ENCODE peak calls at places on chromosome 21, in seven cellular contexts. P, I, K, L, Z, N and X are unnamed samples.

GRCh38 chr21:34852438-34852837 is 183.6 kb downstream of the CLIC6 start:
- DNase-seq in P (no peak), I (no peak), K (no peak), L (no peak), Z (no peak), N (no peak), X (no peak)

GRCh38 chr21:15211491-15212133 is 146.8 kb upstream of the NRIP1 start:
- DNase-seq in P (no peak), I (no peak), K (no peak), L (no peak), Z (no peak), N (no peak), X (no peak)

GRCh38 chr21:34924194-34924593 is 124.9 kb downstream of the RUNX1 start:
- DNase-seq in P (no peak), I (no peak), K (no peak), L (no peak), Z (no peak), N (no peak), X (no peak)

GRCh38 chr21:28776251-28776650 is 216.4 kb downstream of the LTN1 start:
- DNase-seq in P (no peak), I (no peak), K (no peak), L (peak; percentile 67), Z (no peak), N (no peak), X (peak; percentile 83)

GRCh38 chr21:27648560-27648959 is 681.7 kb upstream of the ADAMTS5 start:
- DNase-seq in P (no peak), I (no peak), K (no peak), L (peak; percentile 85), Z (peak; percentile 78), N (peak; percentile 45), X (peak; percentile 88)

GRCh38 chr21:15250384-15250783 is 185.6 kb upstream of the NRIP1 start:
- DNase-seq in P (no peak), I (no peak), K (no peak), L (peak; percentile 78), Z (no peak), N (peak; percentile 35), X (peak; percentile 56)

GRCh38 chr21:25329227-25329626 is 278.1 kb downstream of the MRPL39 start:
- DNase-seq in P (no peak), I (no peak), K (no peak), L (no peak), Z (peak; percentile 66), N (no peak), X (peak; percentile 66)

GRCh38 chr21:35324372-35325220 is 275.5 kb upstream of the RUNX1 start:
- DNase-seq in P (peak; percentile 39), I (no peak), K (no peak), L (peak; percentile 39), Z (peak; percentile 87), N (peak; percentile 28), X (peak; percentile 75)

GRCh38 chr21:20639026-20639425 is 359.2 kb upstream of the NCAM2 start:
- DNase-seq in P (no peak), I (no peak), K (no peak), L (no peak), Z (no peak), N (no peak), X (no peak)

GRCh38 chr21:29538115-29538514 is 239.4 kb downstream of the BACH1 start:
- DNase-seq in P (no peak), I (no peak), K (no peak), L (no peak), Z (peak; percentile 64), N (no peak), X (peak; percentile 74)

GRCh38 chr21:26788783-26789182 is 56.4 kb downstream of the ADAMTS1 start:
- DNase-seq in P (no peak), I (peak; percentile 64), K (peak; percentile 34), L (no peak), Z (no peak), N (no peak), X (no peak)

GRCh38 chr21:15667010-15667409 is 62.8 kb upstream of the USP25 start:
- DNase-seq in P (no peak), I (no peak), K (no peak), L (peak; percentile 68), Z (peak; percentile 84), N (peak; percentile 41), X (peak; percentile 29)

GRCh38 chr21:28436286-28436932 is 556.3 kb downstream of the LTN1 start:
- DNase-seq in P (peak; percentile 2), I (no peak), K (no peak), L (peak; percentile 50), Z (no peak), N (peak; percentile 49), X (peak; percentile 91)

GRCh38 chr21:42308914-42309752 is 6.1 kb downstream of the TFF3 start:
- DNase-seq in P (peak; percentile 44), I (no peak), K (no peak), L (no peak), Z (no peak), N (no peak), X (no peak)

GRCh38 chr21:45018131-45019075 is 56.0 kb upstream of the ADARB1 start:
- DNase-seq in P (no peak), I (peak; percentile 80), K (no peak), L (no peak), Z (peak; percentile 47), N (no peak), X (peak; percentile 34)

GRCh38 chr21:42401820-42402251 is 1.9 kb upstream of the UBASH3A start:
- DNase-seq in P (no peak), I (no peak), K (no peak), L (no peak), Z (no peak), N (no peak), X (no peak)

GRCh38 chr21:41601573-41602371 is 93.8 kb upstream of the TMPRSS2 start:
- DNase-seq in P (no peak), I (no peak), K (no peak), L (peak; percentile 38), Z (peak; percentile 73), N (no peak), X (no peak)

GRCh38 chr21:44593598-44594405 is 1.5 kb upstream of the KRTAP10-6 start:
- DNase-seq in P (peak; percentile 22), I (peak; percentile 27), K (no peak), L (no peak), Z (peak; percentile 4), N (no peak), X (peak; percentile 11)

GRCh38 chr21:35404247-35404646 is 355.1 kb upstream of the RUNX1 start:
- DNase-seq in P (no peak), I (no peak), K (no peak), L (no peak), Z (no peak), N (no peak), X (no peak)

GRCh38 chr21:42063578-42064521 is 7.3 kb upstream of the UMODL1 start:
- DNase-seq in P (no peak), I (peak; percentile 59), K (no peak), L (peak; percentile 78), Z (no peak), N (no peak), X (no peak)

DNA sequence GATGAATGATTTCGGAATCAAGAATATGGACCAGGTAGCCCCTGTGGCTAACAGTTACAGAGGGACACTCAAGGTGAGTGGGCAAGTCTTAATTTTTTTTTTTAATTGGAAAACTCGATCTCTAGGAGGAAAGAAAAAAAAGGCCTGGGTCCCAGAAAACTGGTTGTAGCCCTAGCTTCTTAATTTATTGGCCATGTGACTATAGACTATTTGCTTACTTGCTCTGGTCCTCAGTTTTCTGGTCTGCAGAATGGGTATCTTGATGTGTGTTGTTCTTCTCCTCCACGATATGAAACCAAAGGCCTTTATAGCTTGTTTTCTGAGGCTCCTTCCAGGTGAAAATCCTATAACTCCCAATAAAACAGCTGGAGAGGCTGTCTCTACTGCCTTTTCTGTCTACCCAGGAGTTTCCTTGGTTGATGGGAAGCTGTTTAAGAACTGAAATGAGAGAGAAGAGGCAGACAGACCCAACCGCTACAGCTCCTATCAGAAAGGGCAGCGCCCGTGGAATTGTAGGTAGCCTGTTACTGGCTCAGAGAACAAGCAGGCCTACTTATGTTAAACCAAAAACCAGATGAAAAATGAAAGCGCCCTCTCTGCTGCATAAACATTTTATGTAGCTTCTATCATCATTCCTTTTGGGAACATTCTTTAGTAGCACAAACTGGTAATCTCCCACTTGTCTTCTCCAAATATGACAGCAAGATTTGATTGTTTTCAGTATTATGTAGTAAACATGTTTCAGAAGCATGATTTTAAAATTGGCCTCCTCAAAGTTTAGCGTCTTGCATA is 4.5 kb downstream of the ETS2 start:
- DNase-seq in P (no peak), I (no peak), K (no peak), L (no peak), Z (no peak), N (no peak), X (no peak)
- H3K4me3 ChIP-seq in P (no peak overlapping the region), I (no peak overlapping the region), K (peak overlapping the region; percentile 82), L (no peak overlapping the region), Z (no peak overlapping the region), N (no peak overlapping the region), X (no peak overlapping the region)

DNA sequence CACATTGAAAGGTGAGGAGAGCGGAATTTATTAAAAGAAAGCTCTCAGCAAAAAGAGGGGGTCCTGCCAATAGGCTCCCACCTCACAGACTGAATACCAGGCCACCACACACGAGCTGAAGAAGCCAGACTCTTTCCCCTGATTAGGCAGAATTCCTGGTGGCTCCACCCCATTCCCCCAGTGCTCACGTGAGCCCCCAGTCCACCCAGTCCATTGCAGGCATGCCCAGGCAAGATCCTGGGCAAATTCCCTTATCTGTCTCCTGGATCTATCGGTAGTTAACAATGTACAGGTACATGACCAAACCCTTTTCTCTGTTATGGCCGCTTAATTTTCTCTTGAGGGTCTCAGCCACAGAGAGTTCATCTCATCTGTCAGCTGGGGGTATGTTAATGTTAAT is 54.6 kb upstream of the BTG3 start:
- DNase-seq in P (no peak), I (no peak), K (no peak), L (peak; percentile 30), Z (no peak), N (no peak), X (no peak)
- H3K4me3 ChIP-seq in P (no peak overlapping the region), I (no peak overlapping the region), K (no peak overlapping the region), L (no peak overlapping the region), Z (no peak overlapping the region), N (no peak overlapping the region), X (no peak overlapping the region)

DNA sequence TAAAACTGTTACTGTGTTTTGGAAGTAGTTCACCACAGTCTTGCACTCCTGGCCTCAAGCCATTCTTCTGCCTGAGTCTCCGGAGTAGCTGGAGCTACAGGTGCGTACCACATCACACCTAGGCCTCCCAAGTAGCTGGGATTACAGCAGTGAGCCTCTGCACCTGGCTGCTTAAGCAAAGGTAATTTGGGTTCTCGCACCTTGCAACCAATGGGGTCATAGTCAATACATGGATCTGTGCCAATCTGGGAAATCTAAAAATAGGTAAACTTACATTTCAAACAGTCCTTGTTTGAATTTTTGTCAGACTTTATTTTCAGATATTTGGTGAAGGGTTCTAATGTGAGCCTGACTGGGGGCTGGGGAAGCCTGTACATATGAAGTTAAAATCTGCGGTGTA is 466.5 kb downstream of the PCP4 start:
- DNase-seq in P (no peak), I (no peak), K (no peak), L (no peak), Z (no peak), N (no peak), X (no peak)
- H3K4me3 ChIP-seq in P (no peak overlapping the region), I (no peak overlapping the region), K (no peak overlapping the region), L (no peak overlapping the region), Z (no peak overlapping the region), N (no peak overlapping the region), X (no peak overlapping the region)

DNA sequence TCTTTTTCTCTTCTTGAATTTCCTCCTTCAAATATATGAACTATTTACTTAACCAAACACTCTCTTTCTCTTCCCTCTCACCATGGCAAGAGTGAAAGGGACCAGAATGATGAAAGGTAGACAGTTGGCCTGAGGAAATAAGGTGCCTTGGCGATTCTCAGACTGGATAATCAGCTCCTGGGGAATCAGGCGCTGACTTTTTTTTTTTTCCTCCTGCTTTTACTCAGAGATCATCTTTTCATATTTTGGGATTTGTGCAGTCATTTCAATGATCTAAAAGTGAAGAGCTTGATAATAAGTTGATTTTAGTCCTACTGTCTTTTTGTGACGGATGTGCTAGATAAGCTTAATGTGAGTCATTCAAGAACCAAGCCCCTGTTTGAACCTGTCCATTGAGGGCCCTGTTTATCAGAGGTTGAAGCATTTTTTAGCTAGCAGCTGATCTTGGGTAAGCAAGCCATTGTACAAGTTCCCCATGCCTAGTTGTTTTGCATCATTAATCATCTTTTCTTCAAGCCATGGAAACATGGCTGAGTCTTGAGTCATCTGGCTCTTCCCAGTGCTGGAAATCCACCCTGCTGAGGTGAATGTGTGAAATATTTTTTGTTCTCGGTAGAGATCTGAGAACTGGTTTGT is 40.8 kb downstream of the ITSN1 start:
- DNase-seq in P (peak; percentile 95), I (no peak), K (no peak), L (peak; percentile 93), Z (peak; percentile 73), N (peak; percentile 95), X (peak; percentile 88)
- H3K4me3 ChIP-seq in P (no peak overlapping the region), I (no peak overlapping the region), K (no peak overlapping the region), L (peak overlapping the region; percentile 9), Z (no peak overlapping the region), N (no peak overlapping the region), X (no peak overlapping the region)